ENCODE peak calls at places on chromosomes 16 and 17, in ten cellular contexts. B is CD8-positive, alpha-beta T cell; H is spleen; T is nephron progenitor cell; F is mesothelial cell of epicardium; A is astrocyte of the spinal cord; Q is pancreas; X is AG09309; S is mammary epithelial cell; L is left ventricle myocardium inferior. K is an unnamed sample.

GRCh38 chr17:56978441-56979090 is 635 bp downstream of the SCPEP1 start:
- DNase-seq in F (no peak), H (no peak), T (no peak), S (peak), A (peak), B (no peak), X (no peak), L (no peak), Q (no peak), K (peak)

GRCh38 chr17:17109896-17110295 is 67.6 kb downstream of the MPRIP start:
- DNase-seq in T (no peak), Q (no peak), H (peak), F (no peak), S (peak), L (no peak), B (peak), X (no peak), A (no peak), K (peak)

GRCh38 chr16:15919331-15919730 is 30.1 kb upstream of the ABCC1 start:
- DNase-seq in S (peak), B (no peak), H (no peak), A (no peak), T (no peak), L (no peak), X (no peak), F (no peak), Q (no peak), K (no peak)

GRCh38 chr16:85089485-85089884 is 22.8 kb downstream of the CIBAR2 start:
- DNase-seq in T (no peak), Q (no peak), S (peak), A (no peak), L (no peak), B (no peak), H (no peak), X (no peak), F (no peak), K (no peak)

GRCh38 chr16:79843145-79843544 is 242.6 kb upstream of the MAF start:
- DNase-seq in F (no peak), B (no peak), T (no peak), L (no peak), H (no peak), A (no peak), X (no peak), S (no peak), Q (no peak), K (no peak)

GRCh38 chr17:41571561-41572434 is at the start of gene KRT9:
- DNase-seq in F (no peak), S (no peak), H (no peak), T (peak), X (no peak), A (no peak), Q (no peak), B (no peak), L (no peak), K (no peak)

GRCh38 chr17:58402047-58402446 is 15.3 kb downstream of the RNF43 start:
- DNase-seq in B (no peak), S (peak), H (no peak), Q (no peak), X (no peak), T (no peak), F (no peak), L (no peak), A (peak), K (no peak)

GRCh38 chr16:77955127-77955526 is 67.2 kb upstream of the CLEC3A start:
- DNase-seq in L (no peak), A (no peak), F (no peak), X (no peak), Q (no peak), H (no peak), T (no peak), S (no peak), B (no peak), K (no peak)

GRCh38 chr16:87443031-87443430 is 49.8 kb downstream of the ZCCHC14 start:
- DNase-seq in X (no peak), S (no peak), L (no peak), H (no peak), Q (no peak), T (no peak), F (no peak), A (no peak), B (no peak), K (no peak)

GRCh38 chr17:73342057-73342522 is 30.3 kb upstream of the CDC42EP4 start:
- DNase-seq in Q (peak), B (no peak), F (peak), L (peak), A (peak), T (peak), H (no peak), X (no peak), S (peak), K (peak)

GRCh38 chr17:1714980-1715802 is 5.0 kb upstream of the TLCD2 start:
- DNase-seq in F (peak), A (peak), T (peak), S (peak), Q (peak), L (peak), H (peak), B (no peak), X (peak), K (peak)

GRCh38 chr17:1715803-1716075 is 5.6 kb upstream of the TLCD2 start:
- DNase-seq in L (no peak), T (no peak), H (no peak), F (no peak), X (no peak), A (no peak), B (no peak), Q (no peak), S (no peak), K (no peak)

GRCh38 chr17:1716912-1717695 is 6.9 kb upstream of the TLCD2 start:
- DNase-seq in H (peak), A (peak), X (peak), B (peak), Q (peak), T (peak), S (peak), L (peak), F (peak), K (peak)

GRCh38 chr17:1714488-1714979 is 4.4 kb upstream of the TLCD2 start:
- DNase-seq in F (peak), S (peak), H (peak), B (no peak), X (peak), A (peak), L (peak), T (peak), Q (peak), K (peak)

DNA sequence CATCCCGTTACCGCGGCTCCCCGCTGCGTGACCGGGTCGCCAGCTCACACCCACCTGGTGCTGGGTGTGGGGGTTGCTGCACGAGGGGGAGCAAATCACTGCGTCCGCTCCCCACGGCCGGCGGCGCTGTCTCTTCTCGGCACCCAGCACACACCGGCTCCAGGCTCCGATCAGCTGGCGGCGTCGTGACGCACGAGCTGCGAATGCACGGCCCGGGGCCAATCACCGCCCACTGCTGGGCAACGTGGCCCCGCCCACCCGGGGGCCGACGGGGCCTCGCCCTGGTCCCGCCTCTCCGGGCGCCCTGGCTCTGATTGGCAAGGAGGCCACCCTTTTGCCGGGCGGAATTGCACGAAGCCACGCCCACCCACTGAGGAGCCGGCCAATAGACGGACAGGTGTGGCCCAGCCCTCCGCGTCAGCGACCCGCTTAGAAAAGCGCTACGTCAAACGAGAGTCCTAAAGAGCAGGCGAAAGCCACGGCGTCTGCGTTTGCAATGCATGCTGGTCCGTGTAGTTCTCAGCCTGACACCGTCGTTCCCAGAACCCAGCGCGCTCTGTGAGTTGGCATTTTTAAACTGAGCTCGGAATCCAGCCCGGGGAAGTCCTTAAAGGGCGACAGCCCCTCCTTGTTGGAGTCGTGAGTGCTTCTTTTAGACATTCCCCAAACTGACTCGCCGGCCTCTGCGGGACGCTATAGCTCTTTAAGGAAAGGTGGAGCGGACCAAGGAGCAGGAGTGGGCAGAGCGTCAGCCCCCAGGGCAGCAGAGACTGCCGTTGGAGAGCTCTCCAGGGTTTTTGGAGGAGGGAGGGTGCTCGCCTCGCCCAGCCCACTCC is 6.1 kb upstream of the TLCD2 start:
- DNase-seq in A (peak), T (peak), H (peak), L (peak), F (peak), X (peak), Q (peak), B (peak), S (peak), K (peak)
- TF ChIP-seq CTCF in A (peak), T (no peak), H (no peak), L (no peak), F (no peak), X (peak), Q (no peak), B (no peak), S (peak), K (no peak)

DNA sequence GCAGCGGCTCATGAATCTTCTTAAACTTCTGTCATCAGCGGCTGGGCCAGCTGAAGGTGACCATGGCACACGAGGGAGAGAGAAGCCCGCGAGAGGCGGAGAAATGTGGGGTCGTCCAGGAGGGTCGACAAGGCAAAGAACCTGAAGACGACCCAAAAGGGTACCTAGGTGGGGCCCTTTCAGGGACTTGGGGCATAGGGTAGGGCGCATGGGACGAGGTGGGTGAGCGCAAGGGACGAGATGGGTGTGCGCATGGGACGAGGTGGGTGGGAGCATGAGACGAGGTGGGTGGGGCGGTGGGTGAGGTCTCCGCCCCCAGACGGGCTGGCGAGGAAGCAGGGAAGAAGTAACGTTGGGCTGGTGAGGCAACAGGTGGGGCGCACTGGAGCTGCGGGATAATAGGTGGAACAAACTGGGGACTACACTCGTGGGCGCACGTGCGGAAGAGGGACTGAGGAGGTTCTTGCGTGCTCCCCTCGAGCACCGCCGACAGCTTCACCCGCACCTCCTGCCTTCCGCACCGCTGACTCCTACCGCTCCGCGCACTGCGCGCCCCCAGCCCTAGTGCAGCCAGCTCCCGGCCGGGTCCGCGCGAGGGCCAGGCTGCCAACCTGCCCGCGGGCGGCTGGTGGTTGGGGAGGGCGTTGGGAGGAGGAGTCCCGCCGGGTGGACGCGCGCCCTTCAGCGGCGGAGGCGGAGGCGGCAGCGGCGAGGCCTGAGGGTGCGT is 23.2 kb upstream of the CRYM start:
- DNase-seq in H (peak), B (no peak), F (peak), Q (peak), T (peak), X (no peak), A (peak), S (peak), L (peak), K (peak)
- TF ChIP-seq CTCF in H (peak), B (no peak), F (no peak), Q (no peak), T (no peak), X (peak), A (peak), S (peak), L (peak), K (no peak)

GRCh38 chr17:3043737-3044365 is 19.6 kb downstream of the OR1D5 start:
- DNase-seq in H (no peak), T (no peak), S (no peak), A (no peak), B (no peak), L (no peak), F (no peak), Q (no peak), X (no peak), K (no peak)
- TF ChIP-seq CTCF in H (peak), T (no peak), S (peak), A (no peak), B (no peak), L (no peak), F (peak), Q (no peak), X (no peak), K (peak)

DNA sequence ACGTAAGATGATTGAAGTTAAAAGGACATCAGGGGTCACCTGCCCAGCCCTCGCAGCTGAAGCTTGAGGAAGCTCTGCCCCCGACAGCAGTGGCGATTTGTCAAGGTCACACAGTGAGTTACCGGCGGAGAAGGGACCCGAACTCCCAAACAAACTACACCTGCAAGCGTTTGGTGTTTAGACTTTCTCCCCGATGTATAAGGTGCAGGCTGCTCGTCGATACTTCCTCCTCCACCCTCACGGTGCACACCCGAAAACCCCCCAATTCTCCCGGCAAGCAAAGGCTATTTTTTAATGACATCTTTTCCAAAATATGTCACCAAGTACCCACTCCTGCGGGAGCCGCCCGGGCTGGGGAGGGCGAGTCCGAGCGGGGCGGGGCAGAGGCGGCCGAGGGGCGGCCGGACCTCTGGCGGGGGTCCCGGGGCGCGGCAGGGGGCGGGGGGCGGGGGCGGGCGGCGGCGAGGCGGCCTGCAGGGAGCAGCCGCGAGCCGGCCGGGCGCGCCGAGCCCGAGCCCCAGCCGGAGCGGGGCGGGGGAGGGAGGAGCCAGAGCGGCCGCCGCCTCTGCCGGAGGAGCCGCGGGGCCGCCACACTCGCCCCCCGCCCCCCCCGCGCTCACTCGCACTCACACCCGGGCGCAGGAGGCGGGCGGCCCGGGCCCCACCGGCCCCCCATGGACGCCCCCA is at the start of gene THRA:
- DNase-seq in X (no peak), T (peak), B (peak), H (peak), A (peak), F (peak), L (peak), Q (peak), S (no peak), K (peak)
- TF ChIP-seq CTCF in X (peak), T (no peak), B (no peak), H (peak), A (no peak), F (no peak), L (no peak), Q (no peak), S (peak), K (peak)